ENCODE peak calls at places on chromosomes 11 and 22, in eight cellular contexts. E is neuronal stem cell, F is H1, S is mammary epithelial cell, J is SK-N-SH, L is IMR-90, H is HepG2, W is HCT116. R is an unnamed sample. For H3K4me1, the result is how much of the 10 kb centered on the place peaks cover.

GRCh38 chr11:71446942-71447688 is 1.1 kb downstream of the DHCR7 start:
- DNase-seq in H (peak), L (peak), S (peak), E (no peak), W (no peak), F (no peak), J (no peak), R (no peak)

GRCh38 chr11:123047265-123047946 is 14.5 kb downstream of the HSPA8 start:
- DNase-seq in W (no peak), S (no peak), H (no peak), L (no peak), F (no peak), E (no peak), J (no peak), R (no peak)

GRCh38 chr11:23961503-23962338 is 535.1 kb upstream of the LUZP2 start:
- DNase-seq in L (no peak), E (no peak), W (no peak), H (no peak), S (no peak), J (no peak), F (no peak), R (no peak)

GRCh38 chr11:32433249-32434115 is 1.9 kb downstream of the WT1 start:
- DNase-seq in E (no peak), S (no peak), F (no peak), W (no peak), H (no peak), J (no peak), L (no peak), R (no peak)

GRCh38 chr11:110432713-110433392 is 3.1 kb downstream of the FDX1 start:
- DNase-seq in H (no peak), F (no peak), E (no peak), J (peak), S (no peak), W (no peak), L (peak), R (no peak)

GRCh38 chr11:132111781-132112380 is 741.5 kb downstream of the NTM start:
- DNase-seq in J (no peak), W (no peak), E (no peak), F (no peak), S (peak), L (peak), H (no peak), R (no peak)

GRCh38 chr22:31544481-31545480 is 48.4 kb downstream of the SFI1 start:
- DNase-seq in E (no peak), L (peak), W (no peak), F (no peak), S (no peak), H (peak), J (no peak), R (no peak)

GRCh38 chr11:63761870-63762661 is 6.5 kb downstream of the ZFTA start:
- DNase-seq in L (no peak), J (peak), E (peak), S (no peak), F (peak), W (no peak), H (no peak), R (peak)

GRCh38 chr22:43476341-43476740 is 64.5 kb downstream of the MPPED1 start:
- DNase-seq in J (no peak), S (no peak), L (no peak), E (no peak), H (peak), W (no peak), F (no peak), R (no peak)

GRCh38 chr11:86447763-86448480 is 73.2 kb downstream of the CCDC81 start:
- DNase-seq in S (no peak), F (no peak), L (no peak), H (no peak), W (no peak), J (no peak), E (no peak), R (no peak)

GRCh38 chr11:120306519-120307242 is 18.4 kb upstream of the TLCD5 start:
- DNase-seq in F (peak), S (peak), J (no peak), L (peak), E (no peak), W (peak), H (no peak), R (peak)

GRCh38 chr11:113952588-113952987 is 22.3 kb upstream of the HTR3A start:
- DNase-seq in H (no peak), S (no peak), J (no peak), L (no peak), F (no peak), E (no peak), W (no peak), R (no peak)

GRCh38 chr11:110366234-110366633 is 63.5 kb upstream of the FDX1 start:
- DNase-seq in S (peak), J (no peak), F (no peak), L (peak), H (no peak), W (no peak), E (no peak), R (no peak)

DNA sequence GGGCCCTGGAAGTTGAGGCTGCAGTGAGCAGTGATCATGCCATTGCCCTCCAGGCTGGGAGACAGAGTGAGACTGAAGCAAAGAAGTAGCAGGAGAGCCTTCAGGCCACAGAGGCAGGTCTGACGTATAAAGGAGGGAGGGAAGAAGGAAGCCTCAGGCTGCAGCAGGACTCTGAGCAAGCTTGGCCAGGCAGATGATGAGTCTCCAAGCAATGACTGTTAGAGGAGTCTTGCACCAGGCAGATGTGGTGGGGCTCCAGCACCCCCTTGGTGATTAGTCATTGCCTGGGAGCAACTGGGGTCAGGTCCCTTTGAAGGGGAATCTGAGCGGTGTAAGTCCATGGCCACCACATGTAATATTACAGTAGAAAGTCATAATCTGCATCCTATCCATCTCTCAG is 36.6 kb upstream of the NFAM1 start:
- DNase-seq in J (no peak), S (peak), H (no peak), W (no peak), L (peak), E (no peak), F (no peak), R (no peak)
- H3K4me1 ChIP-seq in J (under half), S (under half), H (under half), W (under half), L (under half), E (under half), F (under half), R (under half)

GRCh38 chr11:116062526-116063171 is 558.4 kb upstream of the CADM1 start:
- DNase-seq in S (no peak), F (no peak), W (no peak), L (no peak), E (no peak), H (no peak), J (peak), R (no peak)
- H3K9ac ChIP-seq in S (no peak), F (no peak), W (no peak), L (no peak), E (no peak), H (no peak), J (no peak), R (no peak)

GRCh38 chr22:20922141-20922751 is 5.0 kb downstream of the CRKL start:
- DNase-seq in H (no peak), S (no peak), F (no peak), W (no peak), E (no peak), L (no peak), J (no peak), R (no peak)
- H3K4me1 ChIP-seq in H (half or more), S (under half), F (under half), W (under half), E (under half), L (under half), J (under half), R (under half)

DNA sequence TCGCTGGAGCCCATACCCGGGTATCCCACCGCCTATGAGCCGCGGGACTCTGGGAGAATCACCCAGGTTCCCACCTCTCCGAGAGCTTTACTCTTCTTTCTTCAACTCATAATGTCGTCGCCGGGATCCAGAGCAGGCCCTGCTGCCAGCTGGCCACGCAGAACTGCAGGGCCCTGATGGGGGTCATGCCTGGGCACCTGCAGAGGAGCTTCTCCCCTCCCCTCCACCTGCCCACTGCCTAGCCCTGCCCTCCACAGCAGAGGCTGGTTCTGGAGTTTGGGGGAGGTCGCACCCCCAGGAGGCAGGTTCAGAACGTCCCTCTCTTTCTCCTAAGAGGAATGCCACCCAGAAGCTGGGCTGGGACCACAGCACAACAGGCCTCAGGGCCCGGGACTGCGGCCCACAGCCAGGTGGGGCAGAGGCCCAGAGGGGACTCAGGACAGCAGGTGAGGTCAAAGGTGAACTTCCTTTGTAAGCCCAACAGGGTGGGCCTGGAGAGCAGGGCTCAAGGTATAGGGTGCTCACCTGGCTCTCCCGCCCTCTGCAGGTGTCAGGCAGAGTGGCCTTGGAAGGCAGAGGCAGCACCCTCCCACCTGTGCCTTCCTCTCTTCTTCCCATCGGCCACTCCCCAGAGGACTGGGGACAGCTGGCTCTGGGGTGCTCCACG is 1.9 kb downstream of the SLC25A45 start:
- DNase-seq in W (no peak), S (no peak), H (no peak), F (no peak), E (no peak), L (no peak), J (no peak), R (no peak)
- H3K9ac ChIP-seq in W (peak), S (no peak), H (peak), F (no peak), E (no peak), L (no peak), J (no peak), R (no peak)

GRCh38 chr11:28461338-28461737 is 353.1 kb downstream of the METTL15 start:
- DNase-seq in J (no peak), W (no peak), L (peak), H (no peak), E (no peak), S (no peak), F (no peak), R (no peak)

GRCh38 chr11:28461846-28462245 is 353.7 kb downstream of the METTL15 start:
- DNase-seq in J (no peak), F (no peak), W (no peak), H (peak), S (no peak), L (peak), E (no peak), R (no peak)

GRCh38 chr11:28459912-28460311 is 351.7 kb downstream of the METTL15 start:
- DNase-seq in W (no peak), H (no peak), J (no peak), L (no peak), F (no peak), E (no peak), S (no peak), R (no peak)

GRCh38 chr11:28460348-28460747 is 352.2 kb downstream of the METTL15 start:
- DNase-seq in L (peak), H (no peak), J (no peak), W (no peak), S (peak), F (no peak), E (no peak), R (no peak)

GRCh38 chr11:28457481-28458145 is 349.4 kb downstream of the METTL15 start:
- DNase-seq in S (peak), F (no peak), L (no peak), W (no peak), E (no peak), H (no peak), J (no peak), R (no peak)
- H3K4me1 ChIP-seq in S (under half), F (under half), L (under half), W (under half), E (under half), H (under half), J (under half), R (under half)

DNA sequence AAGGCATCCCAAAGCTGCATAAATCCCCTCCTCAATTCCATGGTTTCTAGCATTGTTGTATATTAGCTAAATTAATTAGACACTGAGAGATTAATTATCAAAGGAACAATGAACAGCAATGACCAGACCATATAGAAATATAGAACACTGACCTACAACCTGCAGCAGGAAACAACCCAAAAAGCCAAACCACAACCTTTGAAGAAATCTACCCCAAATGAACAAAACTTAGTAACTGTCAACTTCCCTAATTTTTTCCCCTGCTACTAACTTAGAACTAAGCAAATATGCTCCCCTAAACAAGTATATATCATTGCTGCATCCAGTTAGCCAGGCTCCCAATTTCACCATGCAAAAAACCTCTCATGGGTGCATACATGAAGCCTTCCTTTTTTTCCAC is 268.0 kb upstream of the ANO3 start:
- DNase-seq in S (no peak), F (no peak), H (no peak), J (no peak), W (no peak), E (no peak), L (no peak), R (no peak)
- H3K9ac ChIP-seq in S (no peak), F (no peak), H (no peak), J (no peak), W (no peak), E (no peak), L (no peak), R (no peak)

GRCh38 chr22:29268511-29269229 is 602 bp downstream of the EWSR1 start:
- DNase-seq in F (no peak), J (peak), E (peak), S (peak), W (peak), H (peak), L (peak), R (no peak)
- H3K4me1 ChIP-seq in F (under half), J (under half), E (under half), S (under half), W (under half), H (half or more), L (under half), R (under half)

GRCh38 chr22:30397656-30398635 is 1.1 kb downstream of the SEC14L2 start:
- DNase-seq in S (no peak), W (no peak), H (no peak), J (peak), E (no peak), F (no peak), L (no peak), R (no peak)
- H3K9ac ChIP-seq in S (peak), W (peak), H (peak), J (peak), E (no peak), F (no peak), L (peak), R (peak)

GRCh38 chr22:35727436-35727835 is 9.8 kb downstream of the APOL5 start:
- DNase-seq in L (peak), E (no peak), J (no peak), F (no peak), H (no peak), S (no peak), W (no peak), R (no peak)
- H3K4me1 ChIP-seq in L (under half), E (under half), J (under half), F (under half), H (under half), S (under half), W (under half), R (under half)

GRCh38 chr11:42407379-42407778 is 904.4 kb upstream of the API5 start:
- DNase-seq in L (no peak), E (peak), S (peak), J (peak), W (no peak), F (peak), H (no peak), R (peak)

GRCh38 chr11:42410251-42410956 is 901.4 kb upstream of the API5 start:
- DNase-seq in E (no peak), F (no peak), S (peak), H (no peak), W (no peak), L (no peak), J (no peak), R (no peak)
- H3K9ac ChIP-seq in E (no peak), F (no peak), S (no peak), H (no peak), W (no peak), L (no peak), J (no peak), R (no peak)